ENCODE peak calls at places on chromosomes 11 and 22, in four cellular contexts. R, T, C and X are unnamed samples.

GRCh38 chr11:112453601-112454577 is 193.2 kb upstream of the PLET1 start:
- DNase-seq in T (peak), R (no peak), C (peak), X (peak)

GRCh38 chr11:34234086-34234740 is 123.6 kb downstream of the ABTB2 start:
- DNase-seq in T (peak), C (peak), R (peak), X (peak)

GRCh38 chr11:59224419-59224928 is 11.7 kb upstream of the MPEG1 start:
- DNase-seq in C (no peak), R (no peak), T (peak), X (no peak)

GRCh38 chr22:43017525-43018290 is 2.8 kb upstream of the PACSIN2 start:
- DNase-seq in R (no peak), T (no peak), C (no peak), X (no peak)

GRCh38 chr22:12601870-12602779 is 2925.9 kb upstream of the OR11H1 start:
- DNase-seq in R (no peak), T (no peak), C (peak), X (no peak)

GRCh38 chr11:123063396-123064267 is 1.7 kb upstream of the HSPA8 start:
- DNase-seq in R (no peak), C (no peak), T (peak), X (peak)

GRCh38 chr22:41367680-41368542 is 13.8 kb upstream of the TEF start:
- DNase-seq in R (no peak), T (no peak), C (no peak), X (peak)

GRCh38 chr11:95230054-95231034 is 658 bp downstream of the SESN3 start:
- DNase-seq in R (no peak), C (peak), T (peak), X (no peak)

GRCh38 chr22:30206964-30207363 is 39.6 kb downstream of the LIF start:
- DNase-seq in C (no peak), R (no peak), T (peak), X (peak)

GRCh38 chr11:19658344-19658743 is 54.3 kb upstream of the NAV2 start:
- DNase-seq in R (no peak), C (no peak), T (no peak), X (no peak)

GRCh38 chr22:37746366-37747089 is 49.7 kb downstream of the TRIOBP start:
- DNase-seq in R (no peak), C (peak), T (peak), X (no peak)
- TF ChIP-seq FOS in R (no peak), C (no peak), T (no peak), X (no peak)

GRCh38 chr22:40156001-40156516 is 21.7 kb upstream of the TNRC6B start:
- DNase-seq in R (no peak), C (peak), T (peak), X (peak)
- TF ChIP-seq FOS in R (no peak), C (peak), T (peak), X (peak)

DNA sequence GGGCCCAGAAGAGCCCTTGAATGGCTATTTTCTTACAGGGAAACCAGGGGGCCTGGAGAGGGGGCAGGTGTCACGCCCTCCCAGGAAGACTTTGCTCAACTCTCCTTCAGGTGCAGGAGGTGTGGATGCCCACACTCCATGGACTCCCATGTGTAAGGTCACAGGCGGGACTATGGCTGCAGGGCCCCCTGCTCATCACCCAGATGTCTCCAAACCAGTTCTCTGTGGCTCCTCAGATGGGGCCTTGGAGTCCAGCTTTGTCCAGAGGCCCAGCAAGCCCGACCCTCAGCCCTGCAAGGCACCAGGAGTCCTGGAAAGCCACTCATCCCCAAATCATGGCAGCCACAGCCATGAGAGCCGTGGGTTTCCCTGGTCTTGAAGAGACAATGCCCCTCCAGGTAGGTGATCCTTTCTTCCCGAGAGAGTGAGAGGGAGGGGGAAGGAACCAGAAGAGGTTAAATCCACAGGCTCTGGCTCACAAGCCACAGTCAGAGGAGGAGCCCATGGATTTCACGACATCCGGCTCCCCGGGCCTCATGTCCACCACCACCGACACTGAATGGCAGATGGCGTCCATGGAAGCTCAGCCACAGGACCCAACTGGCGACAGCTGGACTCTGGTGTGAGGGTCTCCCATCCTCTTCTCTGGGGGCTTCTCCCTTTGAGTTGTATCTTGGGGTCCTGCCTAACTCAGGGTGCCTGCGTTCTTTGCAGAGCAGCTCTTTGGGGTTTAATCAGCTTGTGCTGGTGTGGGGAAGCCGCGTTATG is 620.5 kb downstream of the BRD1 start:
- DNase-seq in T (no peak), C (no peak), R (no peak), X (no peak)
- TF ChIP-seq FOS in T (no peak), C (no peak), R (no peak), X (no peak)

GRCh38 chr11:125517116-125517804 is 21.2 kb upstream of the FEZ1 start:
- DNase-seq in T (peak), R (no peak), C (peak), X (peak)
- TF ChIP-seq FOS in T (no peak), R (no peak), C (no peak), X (no peak)

DNA sequence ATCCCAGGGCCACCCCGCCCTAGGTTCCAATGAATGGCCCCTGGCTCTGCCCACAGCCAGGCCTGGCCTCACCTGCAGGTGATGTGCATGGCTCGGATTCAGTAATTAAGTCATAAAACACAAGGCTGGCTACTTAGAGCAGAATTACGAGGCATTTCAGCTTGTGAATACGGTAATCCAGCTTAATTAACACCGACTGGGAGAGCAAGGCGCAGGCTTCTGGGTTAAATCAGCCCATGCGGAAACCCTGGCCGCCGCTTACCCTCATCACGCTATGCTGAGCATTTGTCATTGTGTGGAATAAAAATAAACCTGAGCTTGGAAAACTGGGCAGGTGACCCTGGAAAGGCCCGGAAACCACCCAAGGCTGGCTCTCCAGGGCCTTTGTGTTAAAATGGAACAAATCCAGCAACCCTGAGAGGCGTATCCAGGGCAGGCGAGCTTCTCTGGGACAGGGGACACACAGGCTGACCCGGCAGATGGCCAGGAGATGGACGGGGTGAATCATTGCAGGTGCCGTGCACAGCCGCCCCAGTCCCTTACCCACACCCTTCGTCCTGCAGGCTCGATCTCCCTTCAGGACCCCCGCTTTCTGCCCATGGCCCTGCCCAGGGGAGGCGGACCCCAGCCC is 220.3 kb downstream of the CTTN start:
- DNase-seq in T (no peak), C (no peak), R (no peak), X (no peak)
- TF ChIP-seq FOS in T (no peak), C (no peak), R (no peak), X (no peak)